ENCODE peak calls at places on chromosomes 1 and 21, in four cellular contexts. B, N, F and Q are unnamed samples.

GRCh38 chr1:14009576-14009975 is 309.6 kb downstream of the PRDM2 start:
- DNase-seq in B (no peak), N (no peak), F (no peak), Q (no peak)

GRCh38 chr1:170634293-170634692 is 29.6 kb upstream of the PRRX1 start:
- DNase-seq in B (no peak), N (no peak), F (no peak), Q (no peak)

GRCh38 chr1:110070282-110070967 is at the start of gene ALX3:
- DNase-seq in B (no peak), N (no peak), F (no peak), Q (no peak)

GRCh38 chr1:23166854-23167253 is 1.8 kb downstream of the LUZP1 start:
- DNase-seq in B (no peak), N (no peak), F (no peak), Q (no peak)

GRCh38 chr1:166164995-166165660 is 1.7 kb downstream of the FAM78B start:
- DNase-seq in B (peak), N (peak), F (no peak), Q (peak)

GRCh38 chr1:27564710-27565649 is 39.0 kb downstream of the AHDC1 start:
- DNase-seq in B (no peak), N (no peak), F (no peak), Q (no peak)

GRCh38 chr1:53134961-53135734 is 7.3 kb downstream of the SLC1A7 start:
- DNase-seq in B (no peak), N (peak), F (no peak), Q (no peak)

GRCh38 chr1:45230537-45230936 is 24.1 kb upstream of the ZSWIM5 start:
- DNase-seq in B (peak), N (no peak), F (no peak), Q (no peak)

GRCh38 chr1:47758341-47759237 is 238.6 kb downstream of the TRABD2B start:
- DNase-seq in B (no peak), N (no peak), F (no peak), Q (no peak)

GRCh38 chr1:154862927-154863701 is 7.0 kb downstream of the KCNN3 start:
- DNase-seq in B (no peak), N (no peak), F (no peak), Q (no peak)

GRCh38 chr1:233340031-233340555 is 12.6 kb downstream of the MAP3K21 start:
- DNase-seq in B (no peak), N (no peak), F (no peak), Q (no peak)
- TF ChIP-seq CHD2 in B (no peak), N (no peak), F (no peak), Q (no peak)

GRCh38 chr21:29843818-29844217 is 96.0 kb downstream of the GRIK1 start:
- DNase-seq in B (no peak), N (no peak), F (no peak), Q (no peak)

GRCh38 chr21:29851611-29852010 is 88.2 kb downstream of the GRIK1 start:
- DNase-seq in B (no peak), N (no peak), F (no peak), Q (no peak)

GRCh38 chr21:29854795-29855194 is 85.0 kb downstream of the GRIK1 start:
- DNase-seq in B (no peak), N (no peak), F (no peak), Q (no peak)

DNA sequence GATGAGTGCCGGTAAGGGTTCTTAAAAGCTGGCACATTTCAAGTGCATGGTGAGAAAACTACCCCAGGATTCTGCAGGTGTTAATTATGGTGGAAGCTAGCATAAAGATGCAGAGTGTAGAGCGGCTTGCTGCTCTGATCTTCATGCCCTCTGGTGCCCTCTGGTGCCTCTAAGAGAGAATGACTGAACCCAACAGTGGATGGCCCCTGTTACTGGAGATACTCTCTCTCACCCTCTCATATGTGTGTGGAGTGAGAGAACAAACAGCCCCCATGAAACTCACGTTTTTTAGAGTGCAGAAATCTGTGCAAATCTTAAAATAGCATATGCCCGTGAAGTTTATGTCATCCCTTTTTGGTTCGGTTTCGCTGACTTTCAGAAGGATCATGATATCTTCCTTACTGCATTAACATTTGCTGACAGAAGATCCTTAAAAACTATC is 90.0 kb downstream of the GRIK1 start:
- DNase-seq in B (peak), N (peak), F (peak), Q (peak)
- TF ChIP-seq RFX5 in B (no peak), N (no peak), F (no peak), Q (no peak)

GRCh38 chr1:248853668-248854375 is 5.1 kb downstream of the ZNF692 start:
- DNase-seq in B (no peak), N (no peak), F (no peak), Q (no peak)
- TF ChIP-seq FOXM1 in B (no peak), N (no peak), F (no peak), Q (no peak)

GRCh38 chr1:2875677-2876531 is 74.4 kb upstream of the TTC34 start:
- DNase-seq in B (no peak), N (peak), F (no peak), Q (peak)
- TF ChIP-seq CHD2 in B (no peak), N (no peak), F (no peak), Q (no peak)